ENCODE peak calls at places on chromosomes 4 and X, in four cellular contexts. T is HL-60; G is NCI-H748 treated with DMSO at 0.1 percent for 48 hours; Y is activated gamma-delta T cell treated with anti-CD3 and anti-CD28 coated beads, Interleukin-2, amount 50 U/mL, for 16 hours. S is an unnamed sample.

GRCh38 chrX:68829594-68830485 is 1.0 kb downstream of the EFNB1 start:
- DNase-seq in T (no peak), G (no peak), Y (no peak), S (no peak)

GRCh38 chr4:76547167-76547760 is 112.2 kb downstream of the SHROOM3 start:
- DNase-seq in T (no peak), G (no peak), Y (no peak), S (no peak)

GRCh38 chr4:95106408-95106928 is 348.7 kb downstream of the BMPR1B start:
- DNase-seq in T (no peak), G (no peak), Y (no peak), S (no peak)

GRCh38 chr4:23728393-23728792 is 161.5 kb downstream of the PPARGC1A start:
- DNase-seq in T (no peak), G (no peak), Y (no peak), S (peak; percentile 37)

GRCh38 chr4:87835732-87836131 is 3.0 kb downstream of the MEPE start:
- DNase-seq in T (no peak), G (no peak), Y (no peak), S (no peak)

GRCh38 chr4:18052158-18052557 is 30.6 kb upstream of the LCORL start:
- DNase-seq in T (no peak), G (no peak), Y (no peak), S (no peak)

GRCh38 chr4:83516042-83516772 is 19.7 kb upstream of the GPAT3 start:
- DNase-seq in T (no peak), G (no peak), Y (no peak), S (peak; percentile 23)

GRCh38 chr4:60805500-60806313 is 394.4 kb upstream of the ADGRL3 start:
- DNase-seq in T (peak; percentile 11), G (peak; percentile 33), Y (no peak), S (no peak)

GRCh38 chr4:76305033-76305687 is 1.4 kb upstream of the STBD1 start:
- DNase-seq in T (peak; percentile 30), G (no peak), Y (no peak), S (no peak)

S was measured in H54.